ENCODE peak calls at places on chromosomes 6 and 20, in eight cellular contexts. One of them, this sample, is unnamed.

GRCh38 chr6:94501546-94501945 is 1075.8 kb upstream of the MANEA start:
- DNase-seq in choroid plexus epithelial cell: peak; percentile 73
- DNase-seq in astrocyte of the cerebellum: no peak
- DNase-seq in breast epithelium: no peak
- DNase-seq in mucosa of descending colon: no peak
- DNase-seq in transverse colon: no peak
- DNase-seq in spleen: no peak
- DNase-seq in psoas muscle: no peak
- DNase-seq in this sample: no peak

GRCh38 chr20:49339123-49339522 is 61.3 kb upstream of the ZNFX1 start:
- DNase-seq in choroid plexus epithelial cell: no peak
- DNase-seq in astrocyte of the cerebellum: no peak
- DNase-seq in breast epithelium: no peak
- DNase-seq in mucosa of descending colon: no peak
- DNase-seq in transverse colon: no peak
- DNase-seq in spleen: no peak
- DNase-seq in psoas muscle: no peak
- DNase-seq in this sample: no peak

GRCh38 chr6:137808191-137808590 is 58.9 kb upstream of the TNFAIP3 start:
- DNase-seq in choroid plexus epithelial cell: peak; percentile 61
- DNase-seq in astrocyte of the cerebellum: no peak
- DNase-seq in breast epithelium: no peak
- DNase-seq in mucosa of descending colon: no peak
- DNase-seq in transverse colon: no peak
- DNase-seq in spleen: no peak
- DNase-seq in psoas muscle: no peak
- DNase-seq in this sample: no peak

GRCh38 chr6:151310852-151311767 is 71.3 kb downstream of the AKAP12 start:
- DNase-seq in choroid plexus epithelial cell: no peak
- DNase-seq in astrocyte of the cerebellum: no peak
- DNase-seq in breast epithelium: no peak
- DNase-seq in mucosa of descending colon: no peak
- DNase-seq in transverse colon: no peak
- DNase-seq in spleen: no peak
- DNase-seq in psoas muscle: no peak
- DNase-seq in this sample: no peak

GRCh38 chr6:134190883-134191282 is 127.0 kb downstream of the SGK1 start:
- DNase-seq in choroid plexus epithelial cell: no peak
- DNase-seq in astrocyte of the cerebellum: no peak
- DNase-seq in breast epithelium: no peak
- DNase-seq in mucosa of descending colon: no peak
- DNase-seq in transverse colon: no peak
- DNase-seq in spleen: no peak
- DNase-seq in psoas muscle: no peak
- DNase-seq in this sample: no peak

GRCh38 chr6:16766043-16766521 is 4.8 kb upstream of the ATXN1 start:
- DNase-seq in choroid plexus epithelial cell: peak; percentile 58
- DNase-seq in astrocyte of the cerebellum: no peak
- DNase-seq in breast epithelium: no peak
- DNase-seq in mucosa of descending colon: no peak
- DNase-seq in transverse colon: no peak
- DNase-seq in spleen: no peak
- DNase-seq in psoas muscle: no peak
- DNase-seq in this sample: no peak

GRCh38 chr20:32006841-32007786 is 3.1 kb upstream of the CCM2L start:
- DNase-seq in choroid plexus epithelial cell: peak; percentile 41
- DNase-seq in astrocyte of the cerebellum: no peak
- DNase-seq in breast epithelium: no peak
- DNase-seq in mucosa of descending colon: no peak
- DNase-seq in transverse colon: no peak
- DNase-seq in spleen: peak; percentile 27
- DNase-seq in psoas muscle: no peak
- DNase-seq in this sample: no peak

GRCh38 chr20:48725589-48725991 is 102.2 kb downstream of the PREX1 start:
- DNase-seq in choroid plexus epithelial cell: peak; percentile 55
- DNase-seq in astrocyte of the cerebellum: no peak
- DNase-seq in breast epithelium: no peak
- DNase-seq in mucosa of descending colon: no peak
- DNase-seq in transverse colon: no peak
- DNase-seq in spleen: no peak
- DNase-seq in psoas muscle: no peak
- DNase-seq in this sample: no peak

GRCh38 chr20:46970937-46971630 is 76.4 kb downstream of the EYA2 start:
- DNase-seq in choroid plexus epithelial cell: peak; percentile 87
- DNase-seq in astrocyte of the cerebellum: no peak
- DNase-seq in breast epithelium: no peak
- DNase-seq in mucosa of descending colon: no peak
- DNase-seq in transverse colon: no peak
- DNase-seq in spleen: no peak
- DNase-seq in psoas muscle: no peak
- DNase-seq in this sample: no peak

GRCh38 chr20:61037498-61037897 is 214.6 kb upstream of the CDH4 start:
- DNase-seq in choroid plexus epithelial cell: no peak
- DNase-seq in astrocyte of the cerebellum: no peak
- DNase-seq in breast epithelium: no peak
- DNase-seq in mucosa of descending colon: no peak
- DNase-seq in transverse colon: no peak
- DNase-seq in spleen: no peak
- DNase-seq in psoas muscle: no peak
- DNase-seq in this sample: no peak

GRCh38 chr6:75842191-75842590 is 93.2 kb downstream of the MYO6 start:
- DNase-seq in choroid plexus epithelial cell: peak; percentile 45
- DNase-seq in astrocyte of the cerebellum: no peak
- DNase-seq in breast epithelium: no peak
- DNase-seq in mucosa of descending colon: no peak
- DNase-seq in transverse colon: no peak
- DNase-seq in spleen: no peak
- DNase-seq in psoas muscle: no peak
- DNase-seq in this sample: no peak

GRCh38 chr6:167350731-167351655 is 26.1 kb downstream of the TTLL2 start:
- DNase-seq in choroid plexus epithelial cell: peak; percentile 54
- DNase-seq in astrocyte of the cerebellum: peak; percentile 35
- DNase-seq in breast epithelium: peak; percentile 28
- DNase-seq in mucosa of descending colon: peak; percentile 83
- DNase-seq in transverse colon: peak; percentile 87
- DNase-seq in spleen: peak; percentile 90
- DNase-seq in psoas muscle: peak; percentile 68
- DNase-seq in this sample: peak; percentile 67

GRCh38 chr6:167345960-167346359 is 21.1 kb downstream of the TTLL2 start:
- DNase-seq in choroid plexus epithelial cell: no peak
- DNase-seq in astrocyte of the cerebellum: no peak
- DNase-seq in breast epithelium: no peak
- DNase-seq in mucosa of descending colon: no peak
- DNase-seq in transverse colon: no peak
- DNase-seq in spleen: no peak
- DNase-seq in psoas muscle: no peak
- DNase-seq in this sample: no peak

GRCh38 chr6:167349816-167350215 is 24.9 kb downstream of the TTLL2 start:
- DNase-seq in choroid plexus epithelial cell: no peak
- DNase-seq in astrocyte of the cerebellum: no peak
- DNase-seq in breast epithelium: no peak
- DNase-seq in mucosa of descending colon: no peak
- DNase-seq in transverse colon: no peak
- DNase-seq in spleen: no peak
- DNase-seq in psoas muscle: no peak
- DNase-seq in this sample: no peak

GRCh38 chr6:167350322-167350721 is 25.4 kb downstream of the TTLL2 start:
- DNase-seq in choroid plexus epithelial cell: no peak
- DNase-seq in astrocyte of the cerebellum: no peak
- DNase-seq in breast epithelium: no peak
- DNase-seq in mucosa of descending colon: no peak
- DNase-seq in transverse colon: no peak
- DNase-seq in spleen: peak; percentile 76
- DNase-seq in psoas muscle: no peak
- DNase-seq in this sample: peak; percentile 19

DNA sequence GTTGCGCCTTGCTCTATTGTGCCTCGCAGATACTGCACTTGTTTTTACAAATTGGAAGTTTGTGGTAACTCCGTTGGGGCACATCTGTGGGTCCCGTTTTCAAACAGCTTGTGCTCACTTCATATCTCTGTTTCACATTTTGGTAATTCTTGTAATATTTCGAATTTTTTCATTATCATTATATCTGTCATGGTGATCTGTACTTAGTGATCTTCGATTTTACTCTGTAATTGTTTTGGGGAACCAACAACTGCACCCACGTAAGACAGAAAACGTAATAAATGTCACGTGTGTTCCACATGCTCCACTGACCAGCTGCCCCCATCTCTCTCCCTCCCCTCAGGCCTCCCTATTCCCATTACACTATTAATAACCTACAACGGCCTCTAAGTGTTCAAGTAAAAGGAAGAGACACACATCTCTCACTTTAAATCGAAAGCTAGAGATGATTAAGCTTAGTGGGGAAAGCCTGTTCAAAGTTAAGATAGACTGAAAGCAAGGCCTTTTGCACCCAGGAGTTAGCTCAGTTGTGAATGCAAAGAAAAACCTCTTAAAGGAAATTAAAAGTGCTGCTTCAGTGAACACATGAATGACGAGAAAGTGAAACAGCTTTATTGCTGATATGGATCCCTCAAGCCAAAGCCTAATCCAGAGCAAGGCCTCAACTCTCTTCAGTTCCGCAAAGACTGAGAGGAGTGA is 26.9 kb downstream of the TTLL2 start:
- DNase-seq in choroid plexus epithelial cell: no peak
- DNase-seq in astrocyte of the cerebellum: no peak
- DNase-seq in breast epithelium: no peak
- DNase-seq in mucosa of descending colon: no peak
- DNase-seq in transverse colon: no peak
- DNase-seq in spleen: no peak
- DNase-seq in psoas muscle: no peak
- DNase-seq in this sample: no peak
- H3K4me3 ChIP-seq in choroid plexus epithelial cell: no peak overlapping the region
- H3K4me3 ChIP-seq in astrocyte of the cerebellum: peak overlapping the region; percentile 45
- H3K4me3 ChIP-seq in breast epithelium: peak overlapping the region; percentile 51
- H3K4me3 ChIP-seq in mucosa of descending colon: no peak overlapping the region
- H3K4me3 ChIP-seq in transverse colon: no peak overlapping the region
- H3K4me3 ChIP-seq in spleen: peak overlapping the region; percentile 50
- H3K4me3 ChIP-seq in psoas muscle: peak overlapping the region; percentile 59
- H3K4me3 ChIP-seq in this sample: peak overlapping the region; percentile 64

GRCh38 chr6:46414398-46414797 is 76.9 kb downstream of the RCAN2 start:
- DNase-seq in choroid plexus epithelial cell: no peak
- DNase-seq in astrocyte of the cerebellum: no peak
- DNase-seq in breast epithelium: no peak
- DNase-seq in mucosa of descending colon: no peak
- DNase-seq in transverse colon: no peak
- DNase-seq in spleen: no peak
- DNase-seq in psoas muscle: no peak
- DNase-seq in this sample: no peak
- H3K4me3 ChIP-seq in choroid plexus epithelial cell: no peak overlapping the region
- H3K4me3 ChIP-seq in astrocyte of the cerebellum: no peak overlapping the region
- H3K4me3 ChIP-seq in breast epithelium: no peak overlapping the region
- H3K4me3 ChIP-seq in mucosa of descending colon: no peak overlapping the region
- H3K4me3 ChIP-seq in transverse colon: no peak overlapping the region
- H3K4me3 ChIP-seq in spleen: no peak overlapping the region
- H3K4me3 ChIP-seq in psoas muscle: no peak overlapping the region
- H3K4me3 ChIP-seq in this sample: no peak overlapping the region

DNA sequence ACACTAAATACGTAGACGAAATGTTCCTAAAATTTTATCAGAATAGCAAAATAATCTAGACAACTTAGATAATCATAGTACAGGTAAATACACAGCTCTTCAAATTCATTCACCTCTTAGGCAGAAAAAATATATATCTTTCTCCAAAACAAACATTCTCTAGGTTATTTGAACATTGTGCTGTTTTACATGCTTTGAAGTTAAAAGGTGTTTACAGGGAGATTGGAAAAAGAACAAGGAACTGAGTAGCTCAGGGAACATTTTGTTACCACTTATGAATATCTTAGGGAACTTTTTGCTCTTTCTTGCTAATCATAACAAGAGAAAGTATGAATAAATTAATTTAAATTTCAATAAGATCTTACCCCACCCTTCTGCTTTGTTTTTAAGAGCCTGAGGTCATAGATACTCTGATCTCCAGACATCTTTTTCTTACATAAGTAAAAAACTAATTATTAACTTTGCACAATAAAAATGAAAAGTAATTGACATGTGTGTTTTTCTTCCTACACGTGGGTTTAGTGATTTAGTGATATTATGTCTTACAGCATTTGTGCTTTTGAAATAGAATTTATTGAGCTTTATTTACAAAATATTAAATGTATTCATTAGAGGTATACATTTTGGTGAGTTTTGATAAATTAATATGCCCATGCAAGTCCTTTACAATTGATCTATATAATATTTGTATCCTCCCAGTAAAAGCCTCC is 1141.4 kb upstream of the EYS start:
- DNase-seq in choroid plexus epithelial cell: no peak
- DNase-seq in astrocyte of the cerebellum: no peak
- DNase-seq in breast epithelium: no peak
- DNase-seq in mucosa of descending colon: no peak
- DNase-seq in transverse colon: no peak
- DNase-seq in spleen: no peak
- DNase-seq in psoas muscle: no peak
- DNase-seq in this sample: no peak
- H3K4me3 ChIP-seq in choroid plexus epithelial cell: no peak overlapping the region
- H3K4me3 ChIP-seq in astrocyte of the cerebellum: no peak overlapping the region
- H3K4me3 ChIP-seq in breast epithelium: no peak overlapping the region
- H3K4me3 ChIP-seq in mucosa of descending colon: no peak overlapping the region
- H3K4me3 ChIP-seq in transverse colon: no peak overlapping the region
- H3K4me3 ChIP-seq in spleen: no peak overlapping the region
- H3K4me3 ChIP-seq in psoas muscle: no peak overlapping the region
- H3K4me3 ChIP-seq in this sample: no peak overlapping the region

GRCh38 chr6:122048570-122048969 is 350.9 kb upstream of the HSF2 start:
- DNase-seq in choroid plexus epithelial cell: peak; percentile 33
- DNase-seq in astrocyte of the cerebellum: no peak
- DNase-seq in breast epithelium: no peak
- DNase-seq in mucosa of descending colon: no peak
- DNase-seq in transverse colon: no peak
- DNase-seq in spleen: no peak
- DNase-seq in psoas muscle: no peak
- DNase-seq in this sample: no peak

GRCh38 chr6:122052501-122052900 is 347.0 kb upstream of the HSF2 start:
- DNase-seq in choroid plexus epithelial cell: no peak
- DNase-seq in astrocyte of the cerebellum: no peak
- DNase-seq in breast epithelium: no peak
- DNase-seq in mucosa of descending colon: no peak
- DNase-seq in transverse colon: no peak
- DNase-seq in spleen: no peak
- DNase-seq in psoas muscle: no peak
- DNase-seq in this sample: no peak

GRCh38 chr6:122050226-122050755 is 349.2 kb upstream of the HSF2 start:
- DNase-seq in choroid plexus epithelial cell: no peak
- DNase-seq in astrocyte of the cerebellum: no peak
- DNase-seq in breast epithelium: no peak
- DNase-seq in mucosa of descending colon: no peak
- DNase-seq in transverse colon: no peak
- DNase-seq in spleen: no peak
- DNase-seq in psoas muscle: no peak
- DNase-seq in this sample: no peak

GRCh38 chr6:122043421-122043820 is 356.0 kb upstream of the HSF2 start:
- DNase-seq in choroid plexus epithelial cell: no peak
- DNase-seq in astrocyte of the cerebellum: no peak
- DNase-seq in breast epithelium: no peak
- DNase-seq in mucosa of descending colon: no peak
- DNase-seq in transverse colon: no peak
- DNase-seq in spleen: no peak
- DNase-seq in psoas muscle: no peak
- DNase-seq in this sample: no peak

DNA sequence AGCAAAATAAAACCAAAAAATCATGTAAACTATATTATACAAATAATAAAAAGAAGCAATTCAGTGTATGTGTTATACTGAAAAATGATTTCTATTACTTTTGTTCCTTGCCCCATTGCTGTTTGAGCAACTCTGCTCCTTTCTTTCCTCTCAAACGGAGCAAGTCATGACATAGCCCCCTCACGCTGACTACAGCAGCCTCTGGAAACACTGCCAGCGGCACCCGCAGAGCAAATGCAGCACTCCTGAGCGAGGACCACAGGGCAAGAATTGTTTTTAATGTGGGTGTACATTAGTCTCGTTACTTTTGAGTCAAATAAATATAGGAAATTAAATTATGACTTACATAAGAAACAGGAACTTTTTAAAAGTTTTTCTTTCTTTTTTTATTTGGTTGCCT is 350.1 kb upstream of the HSF2 start:
- DNase-seq in choroid plexus epithelial cell: peak; percentile 62
- DNase-seq in astrocyte of the cerebellum: no peak
- DNase-seq in breast epithelium: no peak
- DNase-seq in mucosa of descending colon: no peak
- DNase-seq in transverse colon: no peak
- DNase-seq in spleen: no peak
- DNase-seq in psoas muscle: no peak
- DNase-seq in this sample: peak; percentile 21
- H3K4me3 ChIP-seq in choroid plexus epithelial cell: peak overlapping the region; percentile 46
- H3K4me3 ChIP-seq in astrocyte of the cerebellum: no peak overlapping the region
- H3K4me3 ChIP-seq in breast epithelium: peak overlapping the region; percentile 6
- H3K4me3 ChIP-seq in mucosa of descending colon: no peak overlapping the region
- H3K4me3 ChIP-seq in transverse colon: no peak overlapping the region
- H3K4me3 ChIP-seq in spleen: no peak overlapping the region
- H3K4me3 ChIP-seq in psoas muscle: peak overlapping the region; percentile 33
- H3K4me3 ChIP-seq in this sample: peak overlapping the region; percentile 39